ENCODE peak calls at places on chromosomes 1 and 21, in seven cellular contexts. Z is fibroblast of the aortic adventitia, N is endothelial cell of umbilical vein, A is cardiac fibroblast, I is fibroblast of pulmonary artery, S is A549, W is stomach. T is an unnamed sample.
A peak's percentile ranks its signal among the peaks of the same experiment; 100 is the strongest.

GRCh38 chr1:70278710-70279109 is 57.5 kb downstream of the SRSF11 start:
- DNase-seq in Z (no peak), N (no peak), A (no peak), I (no peak), S (no peak), W (no peak), T (no peak)

GRCh38 chr21:18430341-18430740 is 26.8 kb upstream of the TMPRSS15 start:
- DNase-seq in Z (no peak), N (no peak), A (no peak), I (no peak), S (no peak), W (no peak), T (no peak)

GRCh38 chr21:15839026-15839425 is 109.2 kb downstream of the USP25 start:
- DNase-seq in Z (no peak), N (no peak), A (no peak), I (no peak), S (no peak), W (no peak), T (no peak)

GRCh38 chr1:6554907-6555778 is at the start of gene TAS1R1:
- DNase-seq in Z (peak; percentile 28), N (no peak), A (peak; percentile 17), I (no peak), S (no peak), W (peak; percentile 76), T (no peak)

GRCh38 chr1:85274969-85275453 is 1.4 kb downstream of the BCL10 start:
- DNase-seq in Z (peak; percentile 76), N (peak; percentile 94), A (peak; percentile 70), I (peak; percentile 78), S (peak; percentile 55), W (no peak), T (peak; percentile 78)

GRCh38 chr1:28370220-28371010 is 875 bp downstream of the PHACTR4 start:
- DNase-seq in Z (peak; percentile 55), N (no peak), A (peak; percentile 30), I (peak; percentile 46), S (peak; percentile 47), W (no peak), T (peak; percentile 44)

GRCh38 chr1:203669739-203670138 is 43.1 kb downstream of the ATP2B4 start:
- DNase-seq in Z (peak; percentile 63), N (peak; percentile 70), A (peak; percentile 34), I (peak; percentile 70), S (peak; percentile 45), W (no peak), T (peak; percentile 51)

GRCh38 chr1:207987164-207987563 is 76.2 kb upstream of the CD34 start:
- DNase-seq in Z (no peak), N (peak; percentile 32), A (no peak), I (peak; percentile 25), S (no peak), W (no peak), T (no peak)

GRCh38 chr1:186498695-186499389 is 37.9 kb upstream of the PDC start:
- DNase-seq in Z (peak; percentile 78), N (peak; percentile 69), A (peak; percentile 32), I (peak; percentile 37), S (peak; percentile 79), W (no peak), T (peak; percentile 58)

GRCh38 chr1:2977886-2978611 is 43.2 kb upstream of the ACTRT2 start:
- DNase-seq in Z (no peak), N (no peak), A (no peak), I (no peak), S (no peak), W (peak; percentile 20), T (no peak)

GRCh38 chr1:73673980-73674379 is 524.0 kb downstream of the LRRIQ3 start:
- DNase-seq in Z (no peak), N (peak; percentile 2), A (no peak), I (no peak), S (no peak), W (no peak), T (no peak)

GRCh38 chr1:89271616-89272015 is 1.0 kb downstream of the GBP5 start:
- DNase-seq in Z (peak; percentile 87), N (no peak), A (peak; percentile 71), I (peak; percentile 88), S (no peak), W (no peak), T (peak; percentile 45)
- H3K4me3 ChIP-seq in Z (no peak overlapping the region), N (no peak overlapping the region), A (no peak overlapping the region), I (no peak overlapping the region), S (no peak overlapping the region), W (peak overlapping the region; percentile 32), T (no peak overlapping the region)

DNA sequence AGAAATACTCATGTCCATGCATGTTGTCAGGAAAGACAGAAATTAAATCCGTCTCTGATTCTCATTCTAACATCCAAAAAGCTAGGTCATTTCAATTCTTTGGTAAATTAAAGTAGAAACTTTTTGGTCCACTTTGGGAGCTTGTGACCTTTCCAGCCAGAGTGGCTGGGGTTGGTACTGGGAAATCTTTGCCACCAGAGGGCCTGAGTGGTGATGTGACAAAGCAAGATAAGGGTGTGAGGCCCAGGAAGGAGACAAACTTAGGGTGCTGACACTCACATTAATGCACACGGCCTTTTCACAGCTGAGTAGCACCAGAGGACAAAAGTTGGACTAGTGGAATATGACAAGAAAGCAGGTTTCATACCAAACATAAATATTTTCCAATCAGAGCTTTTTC is 144.3 kb downstream of the DNM3 start:
- DNase-seq in Z (no peak), N (no peak), A (peak; percentile 5), I (no peak), S (peak; percentile 45), W (no peak), T (no peak)
- TF ChIP-seq CTCF in Z (peak; percentile 21), N (peak; percentile 17), A (peak; percentile 33), I (peak; percentile 25), S (peak; percentile 38), W (no peak), T (peak; percentile 29)

GRCh38 chr1:59146056-59146455 is 150.8 kb upstream of the FGGY start:
- DNase-seq in Z (no peak), N (no peak), A (no peak), I (no peak), S (no peak), W (no peak), T (no peak)
- H3K4me3 ChIP-seq in Z (peak overlapping the region; percentile 26), N (no peak overlapping the region), A (no peak overlapping the region), I (no peak overlapping the region), S (peak overlapping the region; percentile 53), W (peak overlapping the region; percentile 56), T (no peak overlapping the region)

DNA sequence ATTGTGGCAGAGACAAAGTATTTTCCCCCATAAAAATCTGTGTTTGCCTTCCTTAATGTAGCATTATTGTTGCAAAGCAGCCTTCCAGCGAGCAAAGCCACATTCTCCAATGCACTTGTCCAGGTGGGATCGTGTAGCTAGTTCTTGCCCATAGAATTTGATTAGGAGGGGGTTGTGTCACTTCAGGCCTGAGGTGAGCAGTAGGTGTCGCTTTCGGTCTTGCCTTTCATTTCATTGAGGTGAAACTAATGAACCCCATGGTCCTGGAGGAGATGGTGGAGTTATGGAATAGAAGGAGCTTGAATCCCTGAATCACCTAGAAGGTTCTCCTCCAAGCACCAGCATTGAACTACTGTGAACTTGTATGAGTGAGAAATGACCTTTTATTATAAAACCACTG is 318.9 kb upstream of the PBX1 start:
- DNase-seq in Z (peak; percentile 9), N (no peak), A (peak; percentile 12), I (peak; percentile 13), S (peak; percentile 21), W (no peak), T (peak; percentile 33)
- TF ChIP-seq CTCF in Z (no peak), N (no peak), A (no peak), I (no peak), S (peak; percentile 17), W (no peak), T (peak; percentile 49)

GRCh38 chr21:14545906-14546480 is at the start of gene SAMSN1:
- DNase-seq in Z (peak; percentile 33), N (peak; percentile 85), A (peak; percentile 42), I (peak; percentile 45), S (no peak), W (peak; percentile 34), T (peak; percentile 45)
- H3K4me3 ChIP-seq in Z (no peak within 1 kb of the TSS), N (peak within 1 kb of the TSS; percentile 12), A (no peak within 1 kb of the TSS), I (peak within 1 kb of the TSS; percentile 13), S (no peak within 1 kb of the TSS), W (peak within 1 kb of the TSS; percentile 1), T (no peak within 1 kb of the TSS)

GRCh38 chr1:25145775-25146381 is 86.4 kb downstream of the SYF2 start:
- DNase-seq in Z (no peak), N (no peak), A (no peak), I (no peak), S (no peak), W (no peak), T (no peak)

GRCh38 chr1:25150998-25151397 is 81.3 kb downstream of the SYF2 start:
- DNase-seq in Z (no peak), N (no peak), A (no peak), I (no peak), S (no peak), W (no peak), T (no peak)

GRCh38 chr1:25146382-25146855 is 85.9 kb downstream of the SYF2 start:
- DNase-seq in Z (peak; percentile 2), N (no peak), A (no peak), I (no peak), S (no peak), W (no peak), T (no peak)

GRCh38 chr1:25148673-25149300 is 83.5 kb downstream of the SYF2 start:
- DNase-seq in Z (no peak), N (peak; percentile 10), A (peak; percentile 5), I (peak; percentile 16), S (peak; percentile 23), W (no peak), T (peak; percentile 33)
- TF ChIP-seq CTCF in Z (no peak), N (peak; percentile 40), A (peak; percentile 47), I (peak; percentile 44), S (peak; percentile 26), W (no peak), T (peak; percentile 52)

T was measured in choroid plexus epithelial cell.